ENCODE peak calls at places on chromosomes 6 and 20, in seven cellular contexts. A, K, I, D, E, M and C are unnamed samples.

GRCh38 chr6:127918506-127919427 is 17.9 kb upstream of the THEMIS start:
- DNase-seq in A (no peak), K (no peak), I (no peak), D (no peak), E (no peak), M (no peak), C (no peak)

GRCh38 chr6:32965901-32966300 is 2.5 kb upstream of the BRD2 start:
- DNase-seq in A (no peak), K (no peak), I (no peak), D (no peak), E (no peak), M (no peak), C (no peak)

GRCh38 chr6:55913213-55914195 is 38.1 kb upstream of the BMP5 start:
- DNase-seq in A (no peak), K (no peak), I (no peak), D (no peak), E (no peak), M (no peak), C (no peak)

GRCh38 chr20:52129611-52130010 is 62.0 kb downstream of the ZFP64 start:
- DNase-seq in A (no peak), K (no peak), I (no peak), D (no peak), E (no peak), M (no peak), C (no peak)

GRCh38 chr20:25248501-25249172 is 752 bp downstream of the PYGB start:
- DNase-seq in A (no peak), K (peak), I (no peak), D (peak), E (no peak), M (no peak), C (peak)

GRCh38 chr6:15570171-15570570 is 92.7 kb downstream of the DTNBP1 start:
- DNase-seq in A (no peak), K (no peak), I (no peak), D (no peak), E (no peak), M (no peak), C (no peak)

GRCh38 chr6:33192671-33193602 is 670 bp upstream of the COL11A2 start:
- DNase-seq in A (no peak), K (peak), I (no peak), D (no peak), E (no peak), M (no peak), C (no peak)

GRCh38 chr6:148533309-148534107 is 190.9 kb downstream of the SASH1 start:
- DNase-seq in A (no peak), K (no peak), I (no peak), D (no peak), E (no peak), M (no peak), C (no peak)

GRCh38 chr6:156595481-156595880 is 181.7 kb upstream of the ARID1B start:
- DNase-seq in A (no peak), K (no peak), I (no peak), D (no peak), E (no peak), M (no peak), C (no peak)

GRCh38 chr6:116847234-116847633 is 18.4 kb upstream of the GPRC6A start:
- DNase-seq in A (no peak), K (no peak), I (no peak), D (no peak), E (no peak), M (no peak), C (peak)

GRCh38 chr20:12241065-12241464 is 323.4 kb downstream of the BTBD3 start:
- DNase-seq in A (no peak), K (no peak), I (no peak), D (no peak), E (no peak), M (no peak), C (no peak)

GRCh38 chr6:126066068-126067048 is 80.0 kb downstream of the TRMT11 start:
- DNase-seq in A (no peak), K (no peak), I (no peak), D (no peak), E (no peak), M (no peak), C (no peak)

GRCh38 chr6:125612400-125612846 is 137.0 kb upstream of the HEY2 start:
- DNase-seq in A (no peak), K (no peak), I (no peak), D (no peak), E (no peak), M (no peak), C (no peak)

GRCh38 chr20:64256282-64256947 is 867 bp downstream of the PCMTD2 start:
- DNase-seq in A (no peak), K (no peak), I (no peak), D (no peak), E (no peak), M (no peak), C (no peak)

GRCh38 chr6:108902389-108902792 is 54.2 kb downstream of the ARMC2 start:
- DNase-seq in A (no peak), K (no peak), I (no peak), D (no peak), E (no peak), M (no peak), C (peak)

GRCh38 chr6:87237804-87238203 is 82.4 kb downstream of the ZNF292 start:
- DNase-seq in A (no peak), K (no peak), I (no peak), D (no peak), E (no peak), M (no peak), C (peak)

GRCh38 chr20:23375827-23376226 is 13.8 kb downstream of the GZF1 start:
- DNase-seq in A (no peak), K (no peak), I (no peak), D (no peak), E (no peak), M (no peak), C (no peak)

GRCh38 chr6:132261354-132261753 is 139.9 kb downstream of the MOXD1 start:
- DNase-seq in A (peak), K (no peak), I (no peak), D (no peak), E (no peak), M (no peak), C (no peak)

GRCh38 chr20:57693002-57693582 is 16.7 kb downstream of the PMEPA1 start:
- DNase-seq in A (peak), K (no peak), I (no peak), D (no peak), E (no peak), M (no peak), C (no peak)

GRCh38 chr20:17617212-17617867 is 47.5 kb downstream of the DSTN start:
- DNase-seq in A (no peak), K (peak), I (no peak), D (peak), E (peak), M (no peak), C (peak)